ENCODE peak calls at places on chromosome 9, in four cellular contexts. G is body of pancreas, V is cardiac muscle cell, E is pancreas. J is an unnamed sample.

GRCh38 chr9:121612511-121612998 is 38.9 kb upstream of the DAB2IP start:
- DNase-seq in G (no peak), V (peak), E (no peak), J (no peak)

GRCh38 chr9:33233659-33234335 is 6.2 kb upstream of the SPINK4 start:
- DNase-seq in V (no peak), G (peak), E (peak), J (no peak)

GRCh38 chr9:928363-929042 is 48.0 kb upstream of the DMRT3 start:
- DNase-seq in G (peak), V (peak), E (no peak), J (no peak)

GRCh38 chr9:133502112-133502511 is 22.6 kb downstream of the MYMK start:
- DNase-seq in V (no peak), G (no peak), E (no peak), J (no peak)

GRCh38 chr9:121380941-121381340 is 10.9 kb upstream of the STOM start:
- DNase-seq in E (no peak), G (no peak), V (no peak), J (no peak)

GRCh38 chr9:88026133-88026510 is 51.8 kb upstream of the CDK20 start:
- DNase-seq in V (no peak), E (no peak), G (no peak), J (no peak)

GRCh38 chr9:78863531-78863930 is 566.6 kb downstream of the PSAT1 start:
- DNase-seq in G (no peak), V (no peak), E (no peak), J (no peak)

GRCh38 chr9:126335837-126336236 is 9.2 kb downstream of the MVB12B start:
- DNase-seq in V (no peak), G (no peak), E (no peak), J (peak)

GRCh38 chr9:97737429-97737828 is 40.3 kb upstream of the XPA start:
- DNase-seq in E (no peak), G (peak), V (no peak), J (no peak)

GRCh38 chr9:111094433-111095421 is 56.5 kb upstream of the LPAR1 start:
- DNase-seq in E (no peak), V (no peak), G (peak), J (no peak)

GRCh38 chr9:89080193-89080592 is 88.9 kb downstream of the S1PR3 start:
- DNase-seq in E (no peak), V (no peak), G (peak), J (no peak)

GRCh38 chr9:8570776-8571175 is 771.2 kb upstream of the DMAC1 start:
- DNase-seq in E (no peak), V (peak), G (no peak), J (no peak)

GRCh38 chr9:127388856-127389238 is 8.1 kb upstream of the SLC2A8 start:
- DNase-seq in V (no peak), E (no peak), G (no peak), J (no peak)

GRCh38 chr9:133141833-133142594 is 21.0 kb upstream of the RALGDS start:
- DNase-seq in V (no peak), E (peak), G (peak), J (peak)

GRCh38 chr9:14350766-14351165 is 36.8 kb upstream of the NFIB start:
- DNase-seq in V (no peak), E (no peak), G (no peak), J (no peak)

GRCh38 chr9:70962761-70963445 is 158.5 kb downstream of the TRPM3 start:
- DNase-seq in E (no peak), V (no peak), G (no peak), J (no peak)

GRCh38 chr9:138105561-138106505 is 228.3 kb downstream of the CACNA1B start:
- DNase-seq in G (no peak), E (no peak), V (no peak), J (no peak)

GRCh38 chr9:751137-752051 is 90.1 kb upstream of the DMRT1 start:
- DNase-seq in G (no peak), V (no peak), E (no peak), J (no peak)

GRCh38 chr9:104879555-104880318 is 48.2 kb downstream of the ABCA1 start:
- DNase-seq in E (no peak), G (no peak), V (peak), J (no peak)

GRCh38 chr9:22105005-22105722 is 96.1 kb upstream of the CDKN2B start:
- DNase-seq in E (no peak), G (no peak), V (no peak), J (no peak)

GRCh38 chr9:94167055-94167346 is 82.7 kb downstream of the PTPDC1 start:
- DNase-seq in E (no peak), V (peak), G (no peak), J (no peak)

GRCh38 chr9:107345327-107345726 is 62.2 kb downstream of the RAD23B start:
- DNase-seq in E (no peak), G (no peak), V (no peak), J (no peak)

GRCh38 chr9:134605969-134606363 is 35.6 kb upstream of the COL5A1 start:
- DNase-seq in V (no peak), E (no peak), G (no peak), J (no peak)
- H3K27ac ChIP-seq in V (no peak), E (no peak), G (no peak), J (no peak)

GRCh38 chr9:109886617-109887016 is 106.6 kb downstream of the PALM2AKAP2 start:
- DNase-seq in E (no peak), V (no peak), G (no peak), J (no peak)

GRCh38 chr9:109887079-109887478 is 107.1 kb downstream of the PALM2AKAP2 start:
- DNase-seq in V (no peak), E (no peak), G (no peak), J (no peak)

GRCh38 chr9:109886050-109886449 is 106.1 kb downstream of the PALM2AKAP2 start:
- DNase-seq in V (no peak), G (no peak), E (no peak), J (no peak)

GRCh38 chr9:109880276-109881169 is 100.5 kb downstream of the PALM2AKAP2 start:
- DNase-seq in G (no peak), E (no peak), V (no peak), J (no peak)

DNA sequence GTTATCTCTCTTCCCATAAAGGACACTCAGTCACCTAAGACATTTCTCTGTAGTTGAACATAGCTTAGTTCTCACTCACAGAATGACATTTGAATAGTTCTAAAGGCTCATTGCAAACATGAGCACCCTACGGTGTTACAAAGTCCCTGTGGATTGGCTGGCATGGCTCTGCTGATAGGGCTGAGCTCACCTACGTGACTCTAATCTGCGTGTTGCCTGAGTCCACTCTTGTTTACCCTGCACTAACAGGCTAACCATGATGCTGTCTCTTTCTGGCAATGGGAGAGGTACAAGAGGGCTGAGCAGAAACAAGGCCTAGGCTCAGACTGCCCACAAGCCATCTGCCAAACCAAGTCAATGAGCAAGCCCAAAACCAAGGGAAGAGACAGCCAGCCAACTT is 103.6 kb downstream of the PALM2AKAP2 start:
- DNase-seq in E (no peak), V (no peak), G (no peak), J (peak)
- H3K27ac ChIP-seq in E (no peak), V (peak), G (no peak), J (no peak)

GRCh38 chr9:131892162-131892707 is 152.4 kb upstream of the RAPGEF1 start:
- DNase-seq in V (no peak), G (no peak), E (no peak), J (no peak)

GRCh38 chr9:131888923-131889322 is 149.0 kb upstream of the RAPGEF1 start:
- DNase-seq in G (no peak), E (no peak), V (no peak), J (no peak)

GRCh38 chr9:131889437-131890244 is 149.8 kb upstream of the RAPGEF1 start:
- DNase-seq in V (no peak), E (no peak), G (no peak), J (no peak)

GRCh38 chr9:131891578-131891977 is 151.7 kb upstream of the RAPGEF1 start:
- DNase-seq in G (no peak), V (peak), E (no peak), J (no peak)

GRCh38 chr9:131892890-131893289 is 153.0 kb upstream of the RAPGEF1 start:
- DNase-seq in G (no peak), V (no peak), E (no peak), J (no peak)
- H3K27ac ChIP-seq in G (no peak), V (peak), E (no peak), J (no peak)

DNA sequence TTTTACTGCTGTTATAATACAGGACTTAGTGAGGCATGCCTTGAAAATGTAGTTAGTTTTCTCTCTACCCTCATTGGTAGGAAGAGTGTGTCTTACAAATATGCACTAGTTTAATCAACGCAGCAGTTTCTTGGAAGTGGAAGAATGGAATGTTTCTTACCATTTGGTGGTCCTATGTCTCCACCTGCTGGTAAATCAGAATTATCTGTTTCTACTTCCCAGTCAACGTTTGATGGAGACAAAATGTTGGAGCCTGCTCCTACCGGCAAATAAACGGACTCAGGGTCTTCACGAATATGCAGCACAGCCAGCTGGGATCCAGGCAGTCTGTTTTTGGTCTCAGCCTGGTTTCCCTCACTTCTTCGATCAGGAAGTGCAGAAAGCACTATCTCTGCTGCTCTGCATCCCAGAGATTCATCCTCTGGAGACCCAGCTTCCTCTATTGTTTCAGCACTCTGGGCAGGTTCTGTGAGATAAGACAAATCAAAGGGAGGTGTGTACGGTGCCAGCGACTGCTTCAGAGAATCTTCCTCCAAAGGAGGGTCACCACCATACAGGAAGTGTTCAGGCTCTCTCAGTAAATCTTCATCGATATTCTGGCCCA is 59.5 kb upstream of the PCA3 start:
- DNase-seq in V (peak), G (no peak), E (no peak), J (no peak)
- H3K27ac ChIP-seq in V (no peak), G (no peak), E (no peak), J (no peak)

GRCh38 chr9:136820947-136821332 is 13.2 kb downstream of the RABL6 start:
- DNase-seq in E (no peak), V (no peak), G (no peak), J (no peak)

GRCh38 chr9:136824496-136825225 is 16.9 kb downstream of the RABL6 start:
- DNase-seq in G (no peak), E (peak), V (no peak), J (peak)

GRCh38 chr9:136823136-136824046 is 15.6 kb downstream of the RABL6 start:
- DNase-seq in G (no peak), E (peak), V (no peak), J (no peak)

GRCh38 chr9:136825295-136826187 is 16.7 kb upstream of the AJM1 start:
- DNase-seq in V (no peak), G (no peak), E (peak), J (no peak)

GRCh38 chr9:136821333-136822031 is 13.7 kb downstream of the RABL6 start:
- DNase-seq in G (no peak), V (peak), E (peak), J (peak)
- H3K27ac ChIP-seq in G (no peak), V (peak), E (no peak), J (no peak)